ENCODE peak calls at places on chromosomes 2 and 18, in four cellular contexts. R is IMR-90, Z is mesendoderm, U is H1. G is an unnamed sample.

GRCh38 chr2:140539506-140539905 is 1591.3 kb downstream of the LRP1B start:
- DNase-seq in R (no peak), Z (no peak), U (no peak), G (no peak)

GRCh38 chr2:36802952-36803351 is 106.4 kb downstream of the VIT start:
- DNase-seq in R (no peak), Z (no peak), U (no peak), G (no peak)

GRCh38 chr2:179373826-179374225 is 109.2 kb upstream of the SESTD1 start:
- DNase-seq in U (no peak), R (no peak), Z (no peak), G (no peak)

GRCh38 chr2:45993476-45993991 is 303.7 kb upstream of the EPAS1 start:
- DNase-seq in Z (peak; percentile 83), U (peak; percentile 43), R (peak; percentile 89), G (peak; percentile 72)

GRCh38 chr2:199771948-199772692 is 78.9 kb downstream of the FTCDNL1 start:
- DNase-seq in R (no peak), U (no peak), Z (no peak), G (no peak)

GRCh38 chr2:96960271-96960955 is 26.0 kb downstream of the FAM178B start:
- DNase-seq in U (peak; percentile 82), Z (peak; percentile 89), R (peak; percentile 79), G (peak; percentile 91)

GRCh38 chr18:43514747-43515146 is 237.5 kb upstream of the SYT4 start:
- DNase-seq in R (no peak), U (no peak), Z (peak; percentile 50), G (no peak)

GRCh38 chr2:195575879-195576391 is 81.1 kb upstream of the SLC39A10 start:
- DNase-seq in Z (peak; percentile 58), R (peak; percentile 92), U (no peak), G (no peak)

GRCh38 chr2:38230756-38231155 is 146.3 kb downstream of the ATL2 start:
- DNase-seq in R (no peak), U (no peak), Z (no peak), G (no peak)

GRCh38 chr18:63788447-63789096 is 13.4 kb downstream of the SERPINB7 start:
- DNase-seq in Z (no peak), U (no peak), R (peak; percentile 96), G (no peak)

GRCh38 chr2:62787381-62787780 is 81.9 kb downstream of the EHBP1 start:
- DNase-seq in R (peak; percentile 51), U (no peak), Z (peak; percentile 25), G (no peak)

GRCh38 chr18:25713104-25713503 is 361.1 kb upstream of the ZNF521 start:
- DNase-seq in U (no peak), R (no peak), Z (no peak), G (no peak)

GRCh38 chr2:102753563-102754159 is 8.2 kb upstream of the TMEM182 start:
- DNase-seq in U (no peak), R (peak; percentile 53), Z (peak; percentile 54), G (no peak)

GRCh38 chr2:112724611-112725525 is 4.0 kb downstream of the NT5DC4 start:
- DNase-seq in U (no peak), R (no peak), Z (peak; percentile 49), G (peak; percentile 65)

GRCh38 chr2:88500691-88501090 is 48.2 kb upstream of the FOXI3 start:
- DNase-seq in Z (no peak), U (no peak), R (no peak), G (no peak)

GRCh38 chr2:56624181-56624580 is 440.4 kb downstream of the CCDC85A start:
- DNase-seq in Z (peak; percentile 3), R (no peak), U (no peak), G (no peak)

GRCh38 chr2:77521931-77522470 is at the start of gene LRRTM4:
- DNase-seq in U (no peak), Z (peak; percentile 71), R (no peak), G (peak; percentile 56)

GRCh38 chr2:174683392-174683759 is 80.9 kb downstream of the CHRNA1 start:
- DNase-seq in R (peak; percentile 52), U (no peak), Z (peak; percentile 77), G (peak; percentile 39)

GRCh38 chr2:117763806-117764205 is 50.7 kb upstream of the DDX18 start:
- DNase-seq in R (no peak), U (no peak), Z (no peak), G (no peak)

GRCh38 chr2:121736140-121736461 is 574 bp downstream of the NIFK start:
- DNase-seq in R (no peak), Z (no peak), U (no peak), G (no peak)

GRCh38 chr2:138430181-138430580 is 71.4 kb upstream of the SPOPL start:
- DNase-seq in U (no peak), R (no peak), Z (no peak), G (no peak)

GRCh38 chr2:138423745-138424144 is 77.8 kb upstream of the SPOPL start:
- DNase-seq in R (no peak), U (no peak), Z (no peak), G (no peak)

GRCh38 chr2:138432971-138433370 is 68.6 kb upstream of the SPOPL start:
- DNase-seq in R (peak; percentile 45), U (no peak), Z (no peak), G (no peak)

GRCh38 chr2:138424436-138425140 is 77.0 kb upstream of the SPOPL start:
- DNase-seq in R (no peak), U (no peak), Z (no peak), G (no peak)

GRCh38 chr2:138428710-138429440 is 72.7 kb upstream of the SPOPL start:
- DNase-seq in Z (peak; percentile 55), U (no peak), R (no peak), G (no peak)
- H2BK120ac ChIP-seq in Z (no peak overlapping the region), U (no peak overlapping the region), R (no peak overlapping the region), G (no peak overlapping the region)

DNA sequence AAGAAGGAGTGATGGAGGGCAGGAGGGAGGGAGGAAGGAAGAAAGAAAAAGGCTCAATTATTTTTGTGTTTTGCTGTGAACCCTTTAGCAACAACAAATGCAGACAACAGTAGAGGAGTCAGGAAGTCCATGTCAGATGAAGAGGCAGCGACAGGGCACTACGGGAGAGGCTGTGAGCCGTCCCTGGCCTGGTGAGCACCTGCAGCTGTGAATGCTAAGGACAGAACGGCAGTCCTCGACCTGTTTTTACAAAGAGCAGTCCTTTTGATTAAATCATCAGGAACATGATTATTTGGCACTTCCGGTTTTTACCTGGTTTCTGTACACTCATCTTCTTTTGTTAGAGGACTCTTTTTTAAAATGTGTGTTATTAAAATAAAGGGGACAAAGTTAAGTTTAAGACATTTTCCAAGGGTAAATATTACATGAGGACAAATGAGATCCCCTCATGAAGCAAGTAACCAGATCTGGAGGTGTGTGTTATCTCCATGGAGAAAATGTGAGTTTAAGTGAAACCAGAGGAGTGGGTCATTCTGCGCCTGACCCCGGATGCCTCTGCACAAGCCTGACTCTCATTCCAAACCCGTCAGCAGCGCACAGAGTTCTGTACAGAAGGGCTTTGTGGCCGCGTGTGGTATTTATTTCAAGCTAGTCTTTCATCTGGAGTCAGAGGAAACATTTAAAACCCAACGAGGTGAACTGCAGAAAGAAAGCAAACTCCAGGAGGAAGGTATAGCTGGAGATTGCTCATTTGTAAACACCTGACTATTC is 492.5 kb downstream of the SOX11 start:
- DNase-seq in Z (no peak), R (peak; percentile 66), U (no peak), G (no peak)
- H3K18ac ChIP-seq in Z (no peak overlapping the region), R (peak overlapping the region; percentile 50), U (no peak overlapping the region), G (no peak overlapping the region)

DNA sequence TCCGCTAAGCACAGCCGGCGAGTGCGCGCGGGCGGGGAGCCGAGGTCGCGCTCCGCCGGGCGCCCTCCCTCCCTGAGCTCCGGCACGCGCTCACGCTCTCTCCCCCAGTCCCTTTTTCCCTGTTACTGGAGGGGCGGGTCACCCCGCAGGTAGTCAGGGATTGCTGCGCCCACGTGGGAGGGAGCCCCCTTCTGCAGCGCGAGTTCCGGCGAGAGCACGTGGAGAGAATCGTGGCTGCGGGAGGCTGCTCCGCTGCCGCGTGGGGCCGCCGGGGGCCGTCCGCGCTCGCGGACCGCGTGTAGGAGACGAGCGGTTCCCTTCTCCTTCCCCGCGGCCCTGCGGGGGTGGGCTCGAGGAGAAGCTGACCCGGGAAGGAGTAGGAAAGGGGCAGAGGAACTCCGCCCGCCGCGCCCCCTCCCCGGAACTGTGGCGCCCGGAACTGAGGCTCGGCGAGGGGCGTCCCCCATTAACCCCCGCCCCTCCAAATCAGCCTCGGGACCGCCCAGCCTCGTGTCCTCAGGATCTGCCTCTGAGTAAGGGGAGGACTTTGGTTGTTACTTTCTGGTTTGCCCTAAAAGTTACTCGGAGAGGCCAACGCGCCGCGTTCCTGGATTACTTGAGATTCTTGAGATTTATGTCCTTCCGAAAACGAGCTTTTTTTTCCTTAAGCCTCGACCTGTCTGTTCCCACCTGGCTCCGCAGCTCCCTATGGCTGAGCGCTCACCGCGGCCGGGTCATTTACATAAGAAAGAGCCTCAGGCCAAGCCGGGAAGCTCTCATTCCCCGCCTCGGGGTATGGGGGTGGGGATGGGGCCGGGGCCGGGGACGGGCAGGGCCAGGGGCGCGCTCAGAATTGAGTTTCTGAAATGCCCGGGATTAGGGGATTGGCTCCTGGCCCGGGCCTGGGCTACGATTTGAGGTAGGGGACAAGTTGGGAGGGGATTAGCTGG is 1.2 kb downstream of the HK2 start:
- DNase-seq in R (peak; percentile 38), U (peak; percentile 65), Z (peak; percentile 94), G (peak; percentile 95)
- H3K56ac ChIP-seq in R (peak overlapping the region; percentile 42), U (peak overlapping the region; percentile 85), Z (peak overlapping the region; percentile 95), G (no peak overlapping the region)

GRCh38 chr2:1605659-1606400 is 138.5 kb downstream of the PXDN start:
- DNase-seq in Z (peak; percentile 96), U (peak; percentile 61), R (peak; percentile 85), G (peak; percentile 92)

GRCh38 chr2:1603521-1603920 is 140.8 kb downstream of the PXDN start:
- DNase-seq in Z (no peak), R (no peak), U (no peak), G (no peak)

GRCh38 chr2:1606421-1607235 is 137.7 kb downstream of the PXDN start:
- DNase-seq in Z (no peak), R (peak; percentile 68), U (no peak), G (no peak)

GRCh38 chr2:1603059-1603458 is 141.3 kb downstream of the PXDN start:
- DNase-seq in Z (no peak), U (no peak), R (no peak), G (no peak)

GRCh38 chr2:1605102-1605501 is 139.2 kb downstream of the PXDN start:
- DNase-seq in Z (peak; percentile 61), R (peak; percentile 53), U (no peak), G (peak; percentile 57)
- H2BK120ac ChIP-seq in Z (no peak overlapping the region), R (peak overlapping the region; percentile 31), U (no peak overlapping the region), G (no peak overlapping the region)

GRCh38 chr2:42960835-42961165 is 168.4 kb upstream of the HAAO start:
- DNase-seq in Z (no peak), U (no peak), R (no peak), G (no peak)

GRCh38 chr2:42958036-42958370 is 165.6 kb upstream of the HAAO start:
- DNase-seq in R (no peak), U (no peak), Z (no peak), G (no peak)

GRCh38 chr2:42957109-42958035 is 165.0 kb upstream of the HAAO start:
- DNase-seq in R (peak; percentile 55), U (no peak), Z (peak; percentile 33), G (no peak)

GRCh38 chr2:42959993-42960834 is 167.8 kb upstream of the HAAO start:
- DNase-seq in Z (no peak), R (no peak), U (no peak), G (no peak)

GRCh38 chr2:42959148-42959992 is 167.0 kb upstream of the HAAO start:
- DNase-seq in R (peak; percentile 61), Z (no peak), U (no peak), G (no peak)
- H3K18ac ChIP-seq in R (peak overlapping the region; percentile 67), Z (no peak overlapping the region), U (no peak overlapping the region), G (no peak overlapping the region)